ENCODE peak calls at places on chromosomes 11 and 22, in ten cellular contexts. D is heart left ventricle; O is pancreas; B is A673; Z is heart right ventricle; E is CD8-positive, alpha-beta T cell; I is psoas muscle; P is astrocyte of the cerebellum; M is kidney; X is endothelial cell of umbilical vein. A is an unnamed sample.

GRCh38 chr11:126307706-126308105 is 3.8 kb downstream of the DCPS start:
- DNase-seq in D (no peak), O (no peak), B (peak; percentile 77), Z (no peak), E (no peak), I (no peak), P (peak; percentile 53), M (no peak), X (peak; percentile 49), A (no peak)

GRCh38 chr22:20239063-20239950 is 28.8 kb downstream of the RTN4R start:
- DNase-seq in D (peak; percentile 79), O (no peak), B (peak; percentile 22), Z (peak; percentile 59), E (peak; percentile 46), I (peak; percentile 60), P (no peak), M (no peak), X (peak; percentile 12), A (no peak)

GRCh38 chr22:40008726-40009125 is 14.0 kb downstream of the FAM83F start:
- DNase-seq in D (no peak), O (no peak), B (no peak), Z (no peak), E (no peak), I (no peak), P (no peak), M (peak; percentile 27), X (no peak), A (no peak)

GRCh38 chr11:121763526-121763925 is 310.8 kb upstream of the SORL1-AS1 start:
- DNase-seq in D (no peak), O (no peak), B (no peak), Z (no peak), E (no peak), I (no peak), P (no peak), M (no peak), X (no peak), A (no peak)

GRCh38 chr22:20392983-20393704 is 807 bp upstream of the ZNF74 start:
- DNase-seq in D (peak; percentile 31), O (no peak), B (no peak), Z (peak; percentile 17), E (no peak), I (no peak), P (no peak), M (peak; percentile 79), X (no peak), A (no peak)

GRCh38 chr11:62140302-62141110 is 16.7 kb downstream of the INCENP start:
- DNase-seq in D (no peak), O (no peak), B (no peak), Z (no peak), E (no peak), I (no peak), P (no peak), M (no peak), X (no peak), A (no peak)

GRCh38 chr22:49825944-49826602 is 1.6 kb downstream of the BRD1 start:
- DNase-seq in D (no peak), O (no peak), B (peak; percentile 28), Z (no peak), E (peak; percentile 87), I (no peak), P (no peak), M (peak; percentile 79), X (peak; percentile 15), A (no peak)

GRCh38 chr11:44006882-44007495 is 40.8 kb upstream of the ACCSL start:
- DNase-seq in D (peak; percentile 66), O (peak; percentile 9), B (no peak), Z (no peak), E (no peak), I (no peak), P (no peak), M (peak; percentile 74), X (no peak), A (no peak)

DNA sequence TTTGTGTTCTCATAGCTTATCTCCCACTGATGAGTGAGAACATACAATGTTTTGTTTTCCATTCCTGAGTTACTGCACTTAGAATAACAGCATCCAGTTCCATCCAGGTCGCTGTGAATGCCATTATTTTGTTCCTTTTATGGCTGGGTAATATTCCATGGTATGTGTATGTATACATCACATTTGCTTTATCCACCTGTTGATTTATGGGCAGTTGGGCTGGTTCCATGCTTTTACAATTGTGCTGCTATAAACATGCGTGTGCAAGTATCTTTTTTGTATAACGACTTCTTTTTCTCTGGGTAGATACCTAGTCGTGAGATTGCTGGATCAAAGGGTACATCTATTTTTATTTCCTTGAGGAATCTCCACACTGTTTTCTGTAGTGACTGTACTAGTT is 74.8 kb downstream of the ZNF280B start:
- DNase-seq in D (no peak), O (no peak), B (no peak), Z (no peak), E (no peak), I (no peak), P (no peak), M (no peak), X (no peak), A (no peak)
- TF ChIP-seq CTCF in D (no peak), O (no peak), B (no peak), Z (no peak), E (no peak), I (no peak), P (no peak), M (no peak), X (no peak), A (no peak)

DNA sequence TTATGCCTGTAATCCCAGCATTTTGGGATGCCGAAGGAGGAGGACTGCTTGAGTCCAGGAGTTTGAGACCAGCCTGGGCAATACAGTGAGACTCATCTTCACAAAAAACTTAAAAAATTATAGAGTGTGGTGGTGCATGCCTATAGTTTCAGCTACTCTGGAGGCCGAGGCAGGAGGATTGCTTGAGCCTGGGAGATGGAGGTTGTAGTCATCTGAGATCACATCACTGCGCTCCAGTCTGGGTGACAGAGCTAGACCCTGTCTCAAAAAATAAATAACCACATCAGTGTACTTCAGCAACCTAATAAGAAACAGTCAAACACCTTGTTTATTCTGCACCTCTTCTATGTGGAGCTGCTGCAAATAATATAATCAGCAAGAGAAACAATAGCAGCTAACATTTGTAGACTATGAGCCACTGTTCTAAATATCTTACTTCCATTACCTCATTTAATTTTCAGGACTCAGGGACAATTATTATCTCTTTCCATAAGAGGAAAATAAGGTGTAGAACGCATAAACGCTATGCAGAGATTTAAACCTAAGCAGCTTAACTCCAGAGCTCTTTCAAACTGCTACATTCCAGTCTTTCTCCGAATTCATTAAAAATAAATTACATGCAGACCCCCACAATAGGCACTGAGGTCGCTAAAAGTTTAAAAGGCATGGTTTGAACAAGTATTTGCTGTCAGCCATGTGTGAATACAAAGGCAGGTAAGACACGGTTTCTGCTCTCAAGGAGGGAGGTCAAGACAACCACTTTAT is 1.2 kb downstream of the NARS2 start:
- DNase-seq in D (no peak), O (no peak), B (no peak), Z (no peak), E (no peak), I (no peak), P (no peak), M (no peak), X (peak; percentile 25), A (no peak)
- H3K4me3 ChIP-seq in D (peak overlapping the region; percentile 79), O (peak overlapping the region; percentile 95), B (peak overlapping the region; percentile 64), Z (peak overlapping the region; percentile 88), E (peak overlapping the region; percentile 73), I (peak overlapping the region; percentile 96), P (peak overlapping the region; percentile 80), M (peak overlapping the region; percentile 89), X (peak overlapping the region; percentile 93), A (peak overlapping the region; percentile 98)

GRCh38 chr11:111510311-111510710 is 1.9 kb downstream of the BTG4 start:
- DNase-seq in D (no peak), O (no peak), B (no peak), Z (no peak), E (no peak), I (no peak), P (no peak), M (no peak), X (no peak), A (no peak)

GRCh38 chr11:111515591-111515990 is 1.0 kb downstream of the HOATZ start:
- DNase-seq in D (no peak), O (no peak), B (peak; percentile 31), Z (no peak), E (no peak), I (no peak), P (no peak), M (no peak), X (no peak), A (no peak)

GRCh38 chr11:111513240-111513605 is 1.0 kb upstream of the BTG4 start:
- DNase-seq in D (no peak), O (no peak), B (no peak), Z (no peak), E (no peak), I (no peak), P (no peak), M (no peak), X (peak; percentile 2), A (no peak)

GRCh38 chr11:111514216-111515031 is at the start of gene HOATZ:
- DNase-seq in D (peak; percentile 19), O (no peak), B (peak; percentile 92), Z (no peak), E (peak; percentile 22), I (no peak), P (no peak), M (no peak), X (no peak), A (no peak)

GRCh38 chr11:111512296-111513239 is at the start of gene BTG4:
- DNase-seq in D (peak; percentile 24), O (peak; percentile 11), B (peak; percentile 67), Z (peak; percentile 13), E (peak; percentile 21), I (peak; percentile 21), P (no peak), M (peak; percentile 73), X (no peak), A (no peak)
- TF ChIP-seq CTCF in D (no peak), O (no peak), B (peak; percentile 29), Z (no peak), E (no peak), I (no peak), P (no peak), M (no peak), X (peak; percentile 5), A (no peak)

GRCh38 chr11:370087-370941 is 1.0 kb downstream of the B4GALNT4 start:
- DNase-seq in D (no peak), O (no peak), B (no peak), Z (no peak), E (no peak), I (no peak), P (no peak), M (peak; percentile 72), X (no peak), A (no peak)

GRCh38 chr11:368414-369335 is 624 bp upstream of the B4GALNT4 start:
- DNase-seq in D (no peak), O (no peak), B (no peak), Z (no peak), E (no peak), I (no peak), P (no peak), M (peak; percentile 81), X (peak; percentile 14), A (no peak)

GRCh38 chr11:371051-371450 is 1.8 kb downstream of the B4GALNT4 start:
- DNase-seq in D (peak; percentile 22), O (no peak), B (no peak), Z (no peak), E (no peak), I (no peak), P (no peak), M (peak; percentile 66), X (no peak), A (no peak)

GRCh38 chr11:367956-368413 is 1.3 kb upstream of the B4GALNT4 start:
- DNase-seq in D (no peak), O (no peak), B (no peak), Z (no peak), E (no peak), I (no peak), P (no peak), M (no peak), X (no peak), A (no peak)

GRCh38 chr11:369336-370018 is at the start of gene B4GALNT4:
- DNase-seq in D (no peak), O (no peak), B (peak; percentile 25), Z (no peak), E (peak; percentile 47), I (peak; percentile 32), P (no peak), M (peak; percentile 74), X (no peak), A (no peak)
- H3K4me3 ChIP-seq in D (peak within 1 kb of the TSS; percentile 8), O (no peak within 1 kb of the TSS), B (peak within 1 kb of the TSS; percentile 44), Z (peak within 1 kb of the TSS; percentile 24), E (no peak within 1 kb of the TSS), I (peak within 1 kb of the TSS; percentile 2), P (peak within 1 kb of the TSS; percentile 58), M (no peak within 1 kb of the TSS), X (no peak within 1 kb of the TSS), A (peak within 1 kb of the TSS; percentile 56)